ENCODE peak calls at places on chromosome 2, in four cellular contexts. One of them, this sample, is unnamed.

GRCh38 chr2:191552036-191552435 is 125.9 kb upstream of the NABP1 start:
- DNase-seq in ecto neural progenitor cell: no peak
- DNase-seq in NCI-H774: no peak
- DNase-seq in ascending aorta: no peak
- DNase-seq in this sample: no peak

GRCh38 chr2:159084395-159085370 is 116.2 kb downstream of the TANC1 start:
- DNase-seq in ecto neural progenitor cell: no peak
- DNase-seq in NCI-H774: no peak
- DNase-seq in ascending aorta: no peak
- DNase-seq in this sample: no peak

GRCh38 chr2:135132314-135132713 is 80.2 kb downstream of the RAB3GAP1 start:
- DNase-seq in ecto neural progenitor cell: no peak
- DNase-seq in NCI-H774: no peak
- DNase-seq in ascending aorta: no peak
- DNase-seq in this sample: no peak

GRCh38 chr2:43055086-43055912 is 171.1 kb downstream of the ZFP36L2 start:
- DNase-seq in ecto neural progenitor cell: no peak
- DNase-seq in NCI-H774: no peak
- DNase-seq in ascending aorta: no peak
- DNase-seq in this sample: no peak

GRCh38 chr2:70523996-70524965 is 29.3 kb downstream of the TGFA start:
- DNase-seq in ecto neural progenitor cell: no peak
- DNase-seq in NCI-H774: no peak
- DNase-seq in ascending aorta: no peak
- DNase-seq in this sample: peak

GRCh38 chr2:75528221-75528977 is 32.3 kb downstream of the EVA1A start:
- DNase-seq in ecto neural progenitor cell: peak
- DNase-seq in NCI-H774: no peak
- DNase-seq in ascending aorta: no peak
- DNase-seq in this sample: no peak

GRCh38 chr2:20231632-20232031 is 6.7 kb upstream of the SDC1 start:
- DNase-seq in ecto neural progenitor cell: no peak
- DNase-seq in NCI-H774: peak
- DNase-seq in ascending aorta: no peak
- DNase-seq in this sample: no peak

GRCh38 chr2:210203162-210203561 is 22.1 kb downstream of the ACADL start:
- DNase-seq in ecto neural progenitor cell: no peak
- DNase-seq in NCI-H774: no peak
- DNase-seq in ascending aorta: no peak
- DNase-seq in this sample: no peak

GRCh38 chr2:102599486-102599885 is 19.9 kb upstream of the SLC9A2 start:
- DNase-seq in ecto neural progenitor cell: no peak
- DNase-seq in NCI-H774: no peak
- DNase-seq in ascending aorta: no peak
- DNase-seq in this sample: no peak

GRCh38 chr2:161972866-161973265 is 101.1 kb downstream of the DPP4 start:
- DNase-seq in ecto neural progenitor cell: no peak
- DNase-seq in NCI-H774: no peak
- DNase-seq in ascending aorta: no peak
- DNase-seq in this sample: no peak

GRCh38 chr2:84314901-84315330 is 144.2 kb downstream of the SUCLG1 start:
- DNase-seq in ecto neural progenitor cell: peak
- DNase-seq in NCI-H774: peak
- DNase-seq in ascending aorta: no peak
- DNase-seq in this sample: peak

GRCh38 chr2:10414591-10414990 is 33.5 kb downstream of the ODC1 start:
- DNase-seq in ecto neural progenitor cell: no peak
- DNase-seq in NCI-H774: peak
- DNase-seq in ascending aorta: no peak
- DNase-seq in this sample: no peak

GRCh38 chr2:101710036-101710689 is 12.7 kb downstream of the MAP4K4 start:
- DNase-seq in ecto neural progenitor cell: no peak
- DNase-seq in NCI-H774: no peak
- DNase-seq in ascending aorta: no peak
- DNase-seq in this sample: no peak

GRCh38 chr2:128232965-128233789 is 85.5 kb downstream of the HS6ST1 start:
- DNase-seq in ecto neural progenitor cell: peak
- DNase-seq in NCI-H774: peak
- DNase-seq in ascending aorta: peak
- DNase-seq in this sample: peak

GRCh38 chr2:39805936-39806608 is 27.0 kb upstream of the THUMPD2 start:
- DNase-seq in ecto neural progenitor cell: no peak
- DNase-seq in NCI-H774: no peak
- DNase-seq in ascending aorta: no peak
- DNase-seq in this sample: no peak

GRCh38 chr2:131076707-131077106 is 16.6 kb downstream of the FAM168B start:
- DNase-seq in ecto neural progenitor cell: no peak
- DNase-seq in NCI-H774: no peak
- DNase-seq in ascending aorta: no peak
- DNase-seq in this sample: no peak

GRCh38 chr2:240430595-240430994 is 4.9 kb upstream of the GPC1 start:
- DNase-seq in ecto neural progenitor cell: peak
- DNase-seq in NCI-H774: no peak
- DNase-seq in ascending aorta: no peak
- DNase-seq in this sample: no peak

GRCh38 chr2:145402706-145403277 is 882.9 kb upstream of the ZEB2 start:
- DNase-seq in ecto neural progenitor cell: no peak
- DNase-seq in NCI-H774: no peak
- DNase-seq in ascending aorta: no peak
- DNase-seq in this sample: no peak

GRCh38 chr2:33372940-33373553 is 103.4 kb upstream of the RASGRP3 start:
- DNase-seq in ecto neural progenitor cell: no peak
- DNase-seq in NCI-H774: peak
- DNase-seq in ascending aorta: no peak
- DNase-seq in this sample: peak

GRCh38 chr2:66984864-66985263 is 412.3 kb upstream of the ETAA1 start:
- DNase-seq in ecto neural progenitor cell: no peak
- DNase-seq in NCI-H774: no peak
- DNase-seq in ascending aorta: no peak
- DNase-seq in this sample: no peak

GRCh38 chr2:120678251-120678650 is 57.4 kb upstream of the GLI2 start:
- DNase-seq in ecto neural progenitor cell: no peak
- DNase-seq in NCI-H774: no peak
- DNase-seq in ascending aorta: no peak
- DNase-seq in this sample: no peak

GRCh38 chr2:101830146-101830545 is 132.6 kb downstream of the MAP4K4 start:
- DNase-seq in ecto neural progenitor cell: no peak
- DNase-seq in NCI-H774: no peak
- DNase-seq in ascending aorta: no peak
- DNase-seq in this sample: no peak